ENCODE peak calls at places on chromosomes 6 and 20, in four cellular contexts. M is NCI-H510A treated with DMSO at 0.1 percent for 48 hours; V is SW 1271; G is CD8-positive, alpha-beta memory T cell. F is an unnamed sample.

GRCh38 chr6:1240766-1241165 is 71.1 kb upstream of the FOXQ1 start:
- DNase-seq in M (no peak), V (no peak), G (no peak), F (no peak)

GRCh38 chr20:25389858-25390537 is 637 bp downstream of the ABHD12 start:
- DNase-seq in M (peak), V (no peak), G (no peak), F (peak)

GRCh38 chr6:157091243-157091642 is 232.1 kb downstream of the TMEM242 start:
- DNase-seq in M (no peak), V (no peak), G (no peak), F (no peak)

GRCh38 chr6:161674930-161675523 is 401.2 kb upstream of the AGPAT4 start:
- DNase-seq in M (no peak), V (no peak), G (no peak), F (no peak)

GRCh38 chr6:87918461-87918941 is 129.1 kb upstream of the SPACA1 start:
- DNase-seq in M (peak), V (no peak), G (no peak), F (no peak)

GRCh38 chr20:57432874-57433491 is 41.8 kb downstream of the RBM38 start:
- DNase-seq in M (no peak), V (no peak), G (peak), F (no peak)

GRCh38 chr6:158232445-158233213 is 64.5 kb downstream of the GTF2H5 start:
- DNase-seq in M (peak), V (peak), G (peak), F (peak)

GRCh38 chr20:52889225-52889624 is 82.9 kb upstream of the TSHZ2 start:
- DNase-seq in M (no peak), V (no peak), G (no peak), F (no peak)

GRCh38 chr6:40922281-40922680 is 116.7 kb downstream of the UNC5CL start:
- DNase-seq in M (no peak), V (no peak), G (no peak), F (no peak)

GRCh38 chr6:157571269-157571668 is 190.3 kb downstream of the ZDHHC14 start:
- DNase-seq in M (no peak), V (no peak), G (no peak), F (peak)

GRCh38 chr20:31780839-31781238 is 38.3 kb upstream of the MYLK2 start:
- DNase-seq in M (no peak), V (no peak), G (no peak), F (no peak)

GRCh38 chr6:84728602-84729001 is 35.8 kb downstream of the TBX18 start:
- DNase-seq in M (no peak), V (peak), G (no peak), F (peak)

GRCh38 chr6:114240800-114241199 is 102.0 kb downstream of the HS3ST5 start:
- DNase-seq in M (no peak), V (no peak), G (no peak), F (no peak)

GRCh38 chr6:29731281-29731680 is 8.0 kb downstream of the HLA-F start:
- DNase-seq in M (no peak), V (no peak), G (no peak), F (no peak)

GRCh38 chr20:18380908-18381529 is 85.8 kb downstream of the DZANK1 start:
- DNase-seq in M (no peak), V (no peak), G (no peak), F (no peak)

GRCh38 chr20:40551125-40551530 is 137.9 kb downstream of the MAFB start:
- DNase-seq in M (no peak), V (no peak), G (no peak), F (no peak)